ENCODE peak calls at places on chromosome 15, in seven cellular contexts. One of them, this sample, is unnamed.

GRCh38 chr15:64842099-64842940 is 605 bp downstream of the PLEKHO2 start:
- DNase-seq in NCI-H774: no peak
- DNase-seq in left cardiac atrium: no peak
- DNase-seq in hypothalamus: no peak
- DNase-seq in NCI-H2171 treated with DMSO at 0.1 percent for 48 hours: no peak
- DNase-seq in stimulated activated CD4-positive, alpha-beta T cell treated with anti-CD3 and anti-CD28 coated beads, TNF-alpha, amount 100 ng/mL, for 24 hours: no peak
- DNase-seq in kidney tubule cell: peak
- DNase-seq in this sample: no peak

GRCh38 chr15:85646538-85647091 is 148.1 kb downstream of the KLHL25 start:
- DNase-seq in NCI-H774: no peak
- DNase-seq in NCI-H2171 treated with DMSO at 0.1 percent for 48 hours: no peak
- DNase-seq in hypothalamus: no peak
- DNase-seq in kidney tubule cell: peak
- DNase-seq in stimulated activated CD4-positive, alpha-beta T cell treated with anti-CD3 and anti-CD28 coated beads, TNF-alpha, amount 100 ng/mL, for 24 hours: no peak
- DNase-seq in left cardiac atrium: no peak
- DNase-seq in this sample: no peak

GRCh38 chr15:35279811-35280210 is 194.7 kb upstream of the NANOGP8 start:
- DNase-seq in kidney tubule cell: no peak
- DNase-seq in left cardiac atrium: no peak
- DNase-seq in NCI-H774: no peak
- DNase-seq in NCI-H2171 treated with DMSO at 0.1 percent for 48 hours: no peak
- DNase-seq in hypothalamus: no peak
- DNase-seq in stimulated activated CD4-positive, alpha-beta T cell treated with anti-CD3 and anti-CD28 coated beads, TNF-alpha, amount 100 ng/mL, for 24 hours: no peak
- DNase-seq in this sample: no peak

GRCh38 chr15:68126415-68126814 is 72.3 kb downstream of the PIAS1 start:
- DNase-seq in left cardiac atrium: peak
- DNase-seq in NCI-H2171 treated with DMSO at 0.1 percent for 48 hours: no peak
- DNase-seq in hypothalamus: no peak
- DNase-seq in NCI-H774: no peak
- DNase-seq in kidney tubule cell: no peak
- DNase-seq in stimulated activated CD4-positive, alpha-beta T cell treated with anti-CD3 and anti-CD28 coated beads, TNF-alpha, amount 100 ng/mL, for 24 hours: no peak
- DNase-seq in this sample: no peak

GRCh38 chr15:90598053-90598577 is 68.4 kb downstream of the CRTC3 start:
- DNase-seq in stimulated activated CD4-positive, alpha-beta T cell treated with anti-CD3 and anti-CD28 coated beads, TNF-alpha, amount 100 ng/mL, for 24 hours: no peak
- DNase-seq in left cardiac atrium: peak
- DNase-seq in NCI-H2171 treated with DMSO at 0.1 percent for 48 hours: no peak
- DNase-seq in hypothalamus: no peak
- DNase-seq in kidney tubule cell: peak
- DNase-seq in NCI-H774: no peak
- DNase-seq in this sample: peak

GRCh38 chr15:76235186-76235826 is 76.0 kb downstream of the ETFA start:
- DNase-seq in NCI-H2171 treated with DMSO at 0.1 percent for 48 hours: peak
- DNase-seq in left cardiac atrium: no peak
- DNase-seq in kidney tubule cell: peak
- DNase-seq in hypothalamus: no peak
- DNase-seq in NCI-H774: peak
- DNase-seq in stimulated activated CD4-positive, alpha-beta T cell treated with anti-CD3 and anti-CD28 coated beads, TNF-alpha, amount 100 ng/mL, for 24 hours: no peak
- DNase-seq in this sample: peak

GRCh38 chr15:60152386-60152785 is 148.3 kb downstream of the FOXB1 start:
- DNase-seq in left cardiac atrium: no peak
- DNase-seq in NCI-H2171 treated with DMSO at 0.1 percent for 48 hours: no peak
- DNase-seq in kidney tubule cell: no peak
- DNase-seq in stimulated activated CD4-positive, alpha-beta T cell treated with anti-CD3 and anti-CD28 coated beads, TNF-alpha, amount 100 ng/mL, for 24 hours: no peak
- DNase-seq in NCI-H774: no peak
- DNase-seq in hypothalamus: no peak
- DNase-seq in this sample: no peak

GRCh38 chr15:62591842-62592838 is 427.1 kb upstream of the C2CD4B start:
- DNase-seq in hypothalamus: no peak
- DNase-seq in kidney tubule cell: peak
- DNase-seq in NCI-H774: no peak
- DNase-seq in left cardiac atrium: no peak
- DNase-seq in stimulated activated CD4-positive, alpha-beta T cell treated with anti-CD3 and anti-CD28 coated beads, TNF-alpha, amount 100 ng/mL, for 24 hours: no peak
- DNase-seq in NCI-H2171 treated with DMSO at 0.1 percent for 48 hours: no peak
- DNase-seq in this sample: no peak

GRCh38 chr15:101372960-101373525 is 78.0 kb upstream of the SNRPA1 start:
- DNase-seq in NCI-H774: no peak
- DNase-seq in left cardiac atrium: no peak
- DNase-seq in kidney tubule cell: no peak
- DNase-seq in stimulated activated CD4-positive, alpha-beta T cell treated with anti-CD3 and anti-CD28 coated beads, TNF-alpha, amount 100 ng/mL, for 24 hours: no peak
- DNase-seq in NCI-H2171 treated with DMSO at 0.1 percent for 48 hours: no peak
- DNase-seq in hypothalamus: no peak
- DNase-seq in this sample: no peak

GRCh38 chr15:51403072-51403878 is 61.8 kb downstream of the GLDN start:
- DNase-seq in stimulated activated CD4-positive, alpha-beta T cell treated with anti-CD3 and anti-CD28 coated beads, TNF-alpha, amount 100 ng/mL, for 24 hours: no peak
- DNase-seq in left cardiac atrium: no peak
- DNase-seq in NCI-H2171 treated with DMSO at 0.1 percent for 48 hours: peak
- DNase-seq in hypothalamus: no peak
- DNase-seq in kidney tubule cell: peak
- DNase-seq in NCI-H774: no peak
- DNase-seq in this sample: peak

GRCh38 chr15:68389936-68390790 is 41.8 kb downstream of the ITGA11 start:
- DNase-seq in kidney tubule cell: peak
- DNase-seq in NCI-H2171 treated with DMSO at 0.1 percent for 48 hours: no peak
- DNase-seq in left cardiac atrium: no peak
- DNase-seq in hypothalamus: no peak
- DNase-seq in NCI-H774: no peak
- DNase-seq in stimulated activated CD4-positive, alpha-beta T cell treated with anti-CD3 and anti-CD28 coated beads, TNF-alpha, amount 100 ng/mL, for 24 hours: no peak
- DNase-seq in this sample: no peak

GRCh38 chr15:23866832-23867231 is 179.7 kb upstream of the NDN start:
- DNase-seq in NCI-H774: peak
- DNase-seq in stimulated activated CD4-positive, alpha-beta T cell treated with anti-CD3 and anti-CD28 coated beads, TNF-alpha, amount 100 ng/mL, for 24 hours: no peak
- DNase-seq in hypothalamus: no peak
- DNase-seq in kidney tubule cell: no peak
- DNase-seq in NCI-H2171 treated with DMSO at 0.1 percent for 48 hours: peak
- DNase-seq in left cardiac atrium: no peak
- DNase-seq in this sample: no peak

GRCh38 chr15:25055356-25056068 is 100.7 kb downstream of the SNRPN start:
- DNase-seq in NCI-H774: no peak
- DNase-seq in hypothalamus: no peak
- DNase-seq in NCI-H2171 treated with DMSO at 0.1 percent for 48 hours: no peak
- DNase-seq in kidney tubule cell: no peak
- DNase-seq in stimulated activated CD4-positive, alpha-beta T cell treated with anti-CD3 and anti-CD28 coated beads, TNF-alpha, amount 100 ng/mL, for 24 hours: no peak
- DNase-seq in left cardiac atrium: no peak
- DNase-seq in this sample: no peak